ENCODE peak calls at places on chromosome 5, in ten cellular contexts. Z is tibial artery; V is pancreas; J is body of pancreas; D is HFF-Myc; T is uterus; W is A549; H is stomach; R is CD4-positive, alpha-beta memory T cell; M is lower leg skin. S is an unnamed sample.

GRCh38 chr5:107011530-107012115 is 659.1 kb downstream of the EFNA5 start:
- DNase-seq in T (no peak), J (no peak), H (no peak), D (no peak), W (no peak), Z (no peak), M (no peak), R (no peak), V (no peak), S (no peak)

GRCh38 chr5:74507596-74507995 is 132.9 kb downstream of the ENC1 start:
- DNase-seq in V (no peak), M (no peak), J (no peak), Z (no peak), D (no peak), W (no peak), R (no peak), H (no peak), T (no peak), S (no peak)

GRCh38 chr5:664994-665360 is 28.2 kb downstream of the TPPP start:
- DNase-seq in J (peak; percentile 5), M (no peak), Z (no peak), D (no peak), T (no peak), H (no peak), R (no peak), W (no peak), V (no peak), S (no peak)

GRCh38 chr5:2272039-2272438 is 389.3 kb upstream of the IRX4 start:
- DNase-seq in V (no peak), H (no peak), W (no peak), T (no peak), D (no peak), Z (peak; percentile 32), R (no peak), J (no peak), M (no peak), S (no peak)

GRCh38 chr5:130805601-130806000 is 359.5 kb downstream of the HINT1 start:
- DNase-seq in J (no peak), Z (no peak), W (no peak), T (no peak), D (no peak), V (no peak), H (no peak), M (no peak), R (no peak), S (no peak)

GRCh38 chr5:147400076-147400809 is 109.6 kb downstream of the DPYSL3 start:
- DNase-seq in D (no peak), R (no peak), W (no peak), T (no peak), M (no peak), J (no peak), H (no peak), V (no peak), Z (no peak), S (no peak)

GRCh38 chr5:76084496-76085285 is 1.5 kb downstream of the SV2C start:
- DNase-seq in J (no peak), V (no peak), H (no peak), W (no peak), T (no peak), M (no peak), Z (no peak), D (no peak), R (no peak), S (no peak)

GRCh38 chr5:89827388-89827787 is 582.2 kb downstream of the CETN3 start:
- DNase-seq in Z (no peak), D (no peak), R (no peak), W (no peak), J (no peak), H (no peak), V (no peak), T (no peak), M (no peak), S (no peak)

GRCh38 chr5:157479612-157480510 is 19.8 kb downstream of the NIPAL4 start:
- DNase-seq in T (no peak), W (no peak), R (no peak), M (no peak), Z (no peak), D (no peak), V (no peak), H (no peak), J (no peak), S (no peak)
- H3K4me3 ChIP-seq in T (no peak overlapping the region), W (no peak overlapping the region), R (no peak overlapping the region), M (no peak overlapping the region), Z (no peak overlapping the region), D (no peak overlapping the region), V (no peak overlapping the region), H (no peak overlapping the region), J (no peak overlapping the region), S (no peak overlapping the region)

GRCh38 chr5:173922527-173922926 is 34.4 kb downstream of the CPEB4 start:
- DNase-seq in V (no peak), R (no peak), T (no peak), H (no peak), M (no peak), D (no peak), Z (no peak), W (no peak), J (no peak), S (no peak)

GRCh38 chr5:173917788-173918786 is 29.9 kb downstream of the CPEB4 start:
- DNase-seq in W (peak; percentile 88), Z (peak; percentile 76), V (peak; percentile 65), T (peak; percentile 66), M (peak; percentile 55), D (peak; percentile 77), J (peak; percentile 71), H (peak; percentile 54), R (peak; percentile 82), S (peak; percentile 61)

GRCh38 chr5:173920024-173920753 is 32.0 kb downstream of the CPEB4 start:
- DNase-seq in Z (no peak), V (no peak), M (no peak), J (no peak), R (no peak), T (no peak), D (no peak), W (no peak), H (no peak), S (no peak)

GRCh38 chr5:173920866-173921265 is 32.7 kb downstream of the CPEB4 start:
- DNase-seq in T (no peak), H (no peak), Z (no peak), W (no peak), R (no peak), D (no peak), V (no peak), M (no peak), J (no peak), S (no peak)

GRCh38 chr5:173919443-173919842 is 31.3 kb downstream of the CPEB4 start:
- DNase-seq in J (no peak), H (no peak), R (no peak), Z (no peak), M (no peak), W (peak; percentile 30), T (no peak), D (no peak), V (no peak), S (no peak)
- H3K4me3 ChIP-seq in J (no peak overlapping the region), H (no peak overlapping the region), R (no peak overlapping the region), Z (no peak overlapping the region), M (no peak overlapping the region), W (peak overlapping the region; percentile 60), T (no peak overlapping the region), D (no peak overlapping the region), V (no peak overlapping the region), S (no peak overlapping the region)

GRCh38 chr5:128002420-128002819 is 81.1 kb upstream of the SLC12A2 start:
- DNase-seq in V (no peak), T (no peak), Z (no peak), D (no peak), H (no peak), W (no peak), R (no peak), M (no peak), J (no peak), S (no peak)

GRCh38 chr5:128009399-128009798 is 74.2 kb upstream of the SLC12A2 start:
- DNase-seq in Z (no peak), W (no peak), R (no peak), D (no peak), H (no peak), J (no peak), V (no peak), M (no peak), T (no peak), S (no peak)

DNA sequence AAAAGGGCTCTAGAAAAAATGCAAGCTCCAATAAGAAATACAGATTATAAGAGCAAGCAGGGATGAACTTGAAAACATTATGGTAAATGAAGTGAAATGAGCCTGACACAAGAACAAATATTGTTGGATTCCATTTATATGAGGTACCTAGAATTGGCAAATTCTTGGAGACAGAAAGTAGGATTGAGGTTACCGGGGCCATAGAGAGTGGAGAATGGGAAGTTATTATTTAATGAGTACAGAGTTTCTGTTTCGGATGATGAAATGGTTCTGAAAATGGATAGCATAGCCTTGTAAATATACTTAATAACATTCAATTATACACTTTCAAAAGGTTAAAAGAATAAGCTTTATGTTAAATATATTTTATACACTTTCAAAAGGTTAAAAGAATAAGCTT is 75.6 kb upstream of the SLC12A2 start:
- DNase-seq in M (no peak), V (no peak), D (no peak), T (no peak), W (no peak), H (no peak), Z (no peak), R (no peak), J (no peak), S (no peak)
- H3K4me3 ChIP-seq in M (no peak overlapping the region), V (no peak overlapping the region), D (no peak overlapping the region), T (no peak overlapping the region), W (no peak overlapping the region), H (no peak overlapping the region), Z (no peak overlapping the region), R (no peak overlapping the region), J (no peak overlapping the region), S (no peak overlapping the region)

GRCh38 chr5:167968784-167969183 is 322.7 kb upstream of the WWC1 start:
- DNase-seq in Z (no peak), H (no peak), V (no peak), J (no peak), R (no peak), D (no peak), T (no peak), M (no peak), W (no peak), S (no peak)

GRCh38 chr5:167970002-167970401 is 321.4 kb upstream of the WWC1 start:
- DNase-seq in T (no peak), H (no peak), Z (no peak), W (no peak), M (no peak), D (no peak), R (no peak), V (no peak), J (no peak), S (no peak)

GRCh38 chr5:167967494-167968180 is 323.8 kb upstream of the WWC1 start:
- DNase-seq in Z (no peak), D (no peak), V (no peak), R (no peak), J (no peak), W (no peak), H (no peak), T (no peak), M (no peak), S (no peak)

GRCh38 chr5:167961731-167962130 is 329.7 kb upstream of the WWC1 start:
- DNase-seq in W (no peak), D (no peak), V (no peak), J (no peak), M (no peak), Z (no peak), R (no peak), T (no peak), H (no peak), S (no peak)

DNA sequence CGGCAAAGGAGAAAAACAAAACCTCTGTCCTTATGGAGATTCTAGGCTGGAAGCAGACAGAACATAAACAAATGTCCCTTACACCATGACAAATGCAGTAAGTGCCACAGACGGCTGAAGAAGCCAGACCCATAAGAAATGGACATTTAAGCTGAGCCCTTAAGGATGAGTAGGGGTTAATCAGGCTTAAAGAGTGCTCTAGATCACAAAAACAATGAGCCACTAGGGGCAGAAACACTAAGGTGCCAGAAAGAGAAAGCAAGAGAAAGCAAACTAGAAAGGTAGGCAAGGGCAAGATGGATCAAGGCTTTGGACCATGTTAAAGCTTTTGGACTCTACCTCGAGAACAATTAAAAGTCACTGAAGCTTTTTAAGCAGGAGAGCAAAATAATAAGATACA is 326.9 kb upstream of the WWC1 start:
- DNase-seq in Z (no peak), R (no peak), V (no peak), J (no peak), T (no peak), H (no peak), M (no peak), W (no peak), D (no peak), S (no peak)
- H3K4me3 ChIP-seq in Z (no peak overlapping the region), R (no peak overlapping the region), V (no peak overlapping the region), J (no peak overlapping the region), T (no peak overlapping the region), H (no peak overlapping the region), M (no peak overlapping the region), W (no peak overlapping the region), D (no peak overlapping the region), S (no peak overlapping the region)

S was measured in SJSA1.